ENCODE peak calls at places on chromosomes 2 and 18, in five cellular contexts. One of them, this sample, is unnamed.

GRCh38 chr2:111160758-111161157 is 40.0 kb downstream of the BCL2L11 start:
- DNase-seq in kidney epithelial cell: peak; percentile 45
- DNase-seq in AG04450: peak; percentile 61
- DNase-seq in pancreas: no peak
- DNase-seq in adrenal gland: no peak
- DNase-seq in this sample: peak; percentile 80

GRCh38 chr2:170017848-170018492 is 160.0 kb upstream of the MYO3B start:
- DNase-seq in kidney epithelial cell: no peak
- DNase-seq in AG04450: no peak
- DNase-seq in pancreas: no peak
- DNase-seq in adrenal gland: peak; percentile 78
- DNase-seq in this sample: no peak

GRCh38 chr2:17334300-17334699 is 183.9 kb downstream of the RAD51AP2 start:
- DNase-seq in kidney epithelial cell: no peak
- DNase-seq in AG04450: no peak
- DNase-seq in pancreas: no peak
- DNase-seq in adrenal gland: no peak
- DNase-seq in this sample: no peak

GRCh38 chr2:27264753-27265535 is 2.1 kb upstream of the SLC30A3 start:
- DNase-seq in kidney epithelial cell: no peak
- DNase-seq in AG04450: no peak
- DNase-seq in pancreas: peak; percentile 81
- DNase-seq in adrenal gland: peak; percentile 65
- DNase-seq in this sample: no peak

GRCh38 chr18:59142274-59142673 is 2.6 kb downstream of the SEC11C start:
- DNase-seq in kidney epithelial cell: no peak
- DNase-seq in AG04450: no peak
- DNase-seq in pancreas: no peak
- DNase-seq in adrenal gland: no peak
- DNase-seq in this sample: no peak

GRCh38 chr2:74502720-74503505 is 3.5 kb upstream of the LBX2 start:
- DNase-seq in kidney epithelial cell: peak; percentile 58
- DNase-seq in AG04450: peak; percentile 58
- DNase-seq in pancreas: peak; percentile 84
- DNase-seq in adrenal gland: peak; percentile 84
- DNase-seq in this sample: no peak

GRCh38 chr2:133599211-133599610 is 30.9 kb upstream of the NCKAP5 start:
- DNase-seq in kidney epithelial cell: no peak
- DNase-seq in AG04450: no peak
- DNase-seq in pancreas: no peak
- DNase-seq in adrenal gland: no peak
- DNase-seq in this sample: no peak

GRCh38 chr2:51535763-51536162 is 503.8 kb upstream of the NRXN1 start:
- DNase-seq in kidney epithelial cell: no peak
- DNase-seq in AG04450: no peak
- DNase-seq in pancreas: no peak
- DNase-seq in adrenal gland: no peak
- DNase-seq in this sample: no peak

GRCh38 chr2:61538920-61539559 is 884 bp upstream of the XPO1 start:
- DNase-seq in kidney epithelial cell: no peak
- DNase-seq in AG04450: no peak
- DNase-seq in pancreas: no peak
- DNase-seq in adrenal gland: peak; percentile 82
- DNase-seq in this sample: no peak

GRCh38 chr2:72920317-72921087 is 3.2 kb downstream of the EMX1 start:
- DNase-seq in kidney epithelial cell: no peak
- DNase-seq in AG04450: no peak
- DNase-seq in pancreas: no peak
- DNase-seq in adrenal gland: no peak
- DNase-seq in this sample: no peak

GRCh38 chr2:54657664-54658083 is 65.8 kb upstream of the EML6 start:
- DNase-seq in kidney epithelial cell: no peak
- DNase-seq in AG04450: no peak
- DNase-seq in pancreas: peak; percentile 70
- DNase-seq in adrenal gland: peak; percentile 83
- DNase-seq in this sample: no peak

GRCh38 chr2:65377556-65378307 is 54.7 kb downstream of the SPRED2 start:
- DNase-seq in kidney epithelial cell: peak; percentile 65
- DNase-seq in AG04450: no peak
- DNase-seq in pancreas: no peak
- DNase-seq in adrenal gland: peak; percentile 62
- DNase-seq in this sample: peak; percentile 67

GRCh38 chr2:183035954-183036669 is 2.1 kb downstream of the NCKAP1 start:
- DNase-seq in kidney epithelial cell: no peak
- DNase-seq in AG04450: no peak
- DNase-seq in pancreas: no peak
- DNase-seq in adrenal gland: no peak
- DNase-seq in this sample: no peak

GRCh38 chr18:31176531-31176930 is 13.9 kb upstream of the DSC1 start:
- DNase-seq in kidney epithelial cell: no peak
- DNase-seq in AG04450: no peak
- DNase-seq in pancreas: no peak
- DNase-seq in adrenal gland: no peak
- DNase-seq in this sample: no peak

GRCh38 chr18:74513883-74514205 is 17.7 kb downstream of the CNDP2 start:
- DNase-seq in kidney epithelial cell: no peak
- DNase-seq in AG04450: no peak
- DNase-seq in pancreas: no peak
- DNase-seq in adrenal gland: no peak
- DNase-seq in this sample: no peak

GRCh38 chr18:33839452-33840225 is 261.6 kb downstream of the ASXL3 start:
- DNase-seq in kidney epithelial cell: no peak
- DNase-seq in AG04450: no peak
- DNase-seq in pancreas: no peak
- DNase-seq in adrenal gland: no peak
- DNase-seq in this sample: no peak

GRCh38 chr2:18368008-18368407 is 192.4 kb downstream of the RDH14 start:
- DNase-seq in kidney epithelial cell: no peak
- DNase-seq in AG04450: no peak
- DNase-seq in pancreas: no peak
- DNase-seq in adrenal gland: no peak
- DNase-seq in this sample: no peak

GRCh38 chr2:68605939-68606338 is 37.4 kb upstream of the PROKR1 start:
- DNase-seq in kidney epithelial cell: no peak
- DNase-seq in AG04450: no peak
- DNase-seq in pancreas: no peak
- DNase-seq in adrenal gland: no peak
- DNase-seq in this sample: no peak

GRCh38 chr2:231877533-231878456 is 48.4 kb downstream of the NPPC start:
- DNase-seq in kidney epithelial cell: peak; percentile 31
- DNase-seq in AG04450: peak; percentile 2
- DNase-seq in pancreas: no peak
- DNase-seq in adrenal gland: no peak
- DNase-seq in this sample: no peak

GRCh38 chr2:223760838-223761502 is 76.4 kb downstream of the AP1S3 start:
- DNase-seq in kidney epithelial cell: peak; percentile 92
- DNase-seq in AG04450: no peak
- DNase-seq in pancreas: no peak
- DNase-seq in adrenal gland: peak; percentile 57
- DNase-seq in this sample: peak; percentile 41

GRCh38 chr18:76227759-76228158 is 267.3 kb downstream of the ZNF516 start:
- DNase-seq in kidney epithelial cell: no peak
- DNase-seq in AG04450: no peak
- DNase-seq in pancreas: no peak
- DNase-seq in adrenal gland: no peak
- DNase-seq in this sample: no peak

GRCh38 chr2:237574894-237575868 is 8.8 kb downstream of the PRLH start:
- DNase-seq in kidney epithelial cell: no peak
- DNase-seq in AG04450: no peak
- DNase-seq in pancreas: peak; percentile 54
- DNase-seq in adrenal gland: no peak
- DNase-seq in this sample: no peak

GRCh38 chr2:8452979-8453903 is 228.6 kb upstream of the ID2 start:
- DNase-seq in kidney epithelial cell: no peak
- DNase-seq in AG04450: no peak
- DNase-seq in pancreas: no peak
- DNase-seq in adrenal gland: peak; percentile 37
- DNase-seq in this sample: no peak

DNA sequence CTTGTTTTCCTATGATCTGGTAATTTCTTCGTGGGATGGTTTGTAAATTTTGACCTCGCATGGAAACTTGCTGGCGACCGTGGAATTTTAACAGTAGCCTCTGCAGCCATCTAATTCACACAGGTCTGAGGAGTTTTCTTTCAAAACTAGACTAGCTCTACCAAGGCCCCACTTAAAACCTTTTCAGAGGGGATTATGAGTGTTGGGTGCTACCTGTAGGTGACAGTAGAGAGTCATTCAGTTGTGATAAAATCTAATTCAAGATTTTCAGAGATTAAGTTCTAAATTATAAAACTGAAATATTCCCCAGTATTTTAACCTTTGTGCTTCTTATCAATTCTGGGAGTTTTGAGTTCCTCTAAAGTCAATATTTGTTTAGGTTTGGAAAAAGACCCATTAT is 31.0 kb downstream of the THSD7B start:
- DNase-seq in kidney epithelial cell: no peak
- DNase-seq in AG04450: no peak
- DNase-seq in pancreas: no peak
- DNase-seq in adrenal gland: no peak
- DNase-seq in this sample: no peak
- TF ChIP-seq CTCF in kidney epithelial cell: peak; percentile 29
- TF ChIP-seq CTCF in AG04450: no peak
- TF ChIP-seq CTCF in pancreas: no peak
- TF ChIP-seq CTCF in adrenal gland: no peak
- TF ChIP-seq CTCF in this sample: no peak

GRCh38 chr2:32838418-32838817 is 108.3 kb upstream of the LTBP1 start:
- DNase-seq in kidney epithelial cell: no peak
- DNase-seq in AG04450: no peak
- DNase-seq in pancreas: no peak
- DNase-seq in adrenal gland: no peak
- DNase-seq in this sample: no peak
- H3K4me3 ChIP-seq in kidney epithelial cell: no peak overlapping the region
- H3K4me3 ChIP-seq in AG04450: no peak overlapping the region
- H3K4me3 ChIP-seq in pancreas: no peak overlapping the region
- H3K4me3 ChIP-seq in adrenal gland: no peak overlapping the region
- H3K4me3 ChIP-seq in this sample: no peak overlapping the region

GRCh38 chr18:26575865-26576217 is 27.5 kb upstream of the KCTD1 start:
- DNase-seq in kidney epithelial cell: no peak
- DNase-seq in AG04450: no peak
- DNase-seq in pancreas: no peak
- DNase-seq in adrenal gland: no peak
- DNase-seq in this sample: no peak
- H3K27me3 ChIP-seq in kidney epithelial cell: no peaks in the 10 kb centered on the region
- H3K27me3 ChIP-seq in AG04450: peaks cover 21% of the 10 kb centered on the region
- H3K27me3 ChIP-seq in pancreas: no peaks in the 10 kb centered on the region
- H3K27me3 ChIP-seq in adrenal gland: no peaks in the 10 kb centered on the region
- H3K27me3 ChIP-seq in this sample: no peaks in the 10 kb centered on the region

DNA sequence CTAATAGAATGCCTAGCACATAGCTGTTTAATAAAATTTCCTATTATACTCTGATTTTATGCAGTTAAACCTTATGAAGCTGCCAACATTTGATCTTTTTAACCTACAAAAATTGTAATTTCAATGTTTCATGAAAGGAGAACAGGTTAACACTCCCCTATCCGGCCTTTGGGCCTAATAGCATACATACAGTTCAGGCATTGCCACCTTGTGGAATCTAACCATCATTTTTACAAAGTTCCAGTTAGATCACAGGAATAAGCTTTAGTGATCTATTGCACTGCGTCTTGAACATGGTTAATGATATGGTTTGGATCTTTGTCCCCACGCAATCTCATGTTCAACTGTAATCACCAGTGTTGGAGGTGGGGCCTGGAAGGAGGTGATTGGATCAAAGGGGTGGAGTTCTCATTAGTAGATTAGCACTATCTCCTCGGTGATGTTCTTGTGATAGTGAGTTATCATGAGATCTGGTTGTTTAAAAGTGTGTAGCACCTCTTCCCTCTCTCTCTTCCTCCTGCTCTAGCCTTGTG is 58.2 kb upstream of the NEUROD1 start:
- DNase-seq in kidney epithelial cell: no peak
- DNase-seq in AG04450: no peak
- DNase-seq in pancreas: no peak
- DNase-seq in adrenal gland: no peak
- DNase-seq in this sample: no peak
- TF ChIP-seq CTCF in kidney epithelial cell: no peak
- TF ChIP-seq CTCF in AG04450: no peak
- TF ChIP-seq CTCF in pancreas: no peak
- TF ChIP-seq CTCF in adrenal gland: no peak
- TF ChIP-seq CTCF in this sample: no peak

GRCh38 chr2:216315817-216316603 is 56.3 kb downstream of the MARCHF4 start:
- DNase-seq in kidney epithelial cell: peak; percentile 69
- DNase-seq in AG04450: no peak
- DNase-seq in pancreas: no peak
- DNase-seq in adrenal gland: peak; percentile 82
- DNase-seq in this sample: peak; percentile 69
- H3K4me3 ChIP-seq in kidney epithelial cell: no peak overlapping the region
- H3K4me3 ChIP-seq in AG04450: peak overlapping the region; percentile 25
- H3K4me3 ChIP-seq in pancreas: no peak overlapping the region
- H3K4me3 ChIP-seq in adrenal gland: no peak overlapping the region
- H3K4me3 ChIP-seq in this sample: no peak overlapping the region

DNA sequence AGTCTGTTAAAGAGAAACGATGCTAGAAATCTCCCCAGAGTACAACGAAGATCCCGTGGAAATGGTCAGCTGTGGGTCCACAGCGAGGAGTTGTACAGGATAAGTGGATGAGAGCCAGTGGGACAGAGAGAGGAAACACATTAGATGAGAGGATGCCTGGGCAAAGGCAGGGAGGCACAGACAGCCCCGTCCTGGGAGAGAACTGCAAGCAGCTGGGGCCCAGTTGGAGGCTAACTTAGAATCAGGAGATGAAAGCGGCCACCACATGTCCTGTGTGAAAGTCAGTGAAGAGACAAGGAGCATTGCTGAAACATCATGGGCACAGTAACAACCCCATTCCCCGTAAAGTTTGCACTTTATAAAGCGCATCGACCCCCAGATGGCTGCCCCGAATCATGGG is 157.5 kb downstream of the RAPGEF4 start:
- DNase-seq in kidney epithelial cell: no peak
- DNase-seq in AG04450: no peak
- DNase-seq in pancreas: no peak
- DNase-seq in adrenal gland: no peak
- DNase-seq in this sample: no peak
- H3K27me3 ChIP-seq in kidney epithelial cell: peaks cover 5% of the 10 kb centered on the region
- H3K27me3 ChIP-seq in AG04450: peaks cover 33% of the 10 kb centered on the region
- H3K27me3 ChIP-seq in pancreas: no peaks in the 10 kb centered on the region
- H3K27me3 ChIP-seq in adrenal gland: no peaks in the 10 kb centered on the region
- H3K27me3 ChIP-seq in this sample: peaks cover 11% of the 10 kb centered on the region

This sample was measured in BJ.